ENCODE peak calls at places on chromosomes 7 and 10, in eight cellular contexts. X is NCI-H1105 treated with DMSO at 0.1 percent for 48 hours; G is colonic mucosa; K is fibroblast of gingiva; O is stimulated activated CD4-positive, alpha-beta T cell treated with anti-CD3 and anti-CD28 coated beads, Interleukin-2, amount 100 ng/mL, for 48 hours; W is A549; N is activated T-cell treated with anti-CD3 and anti-CD28 coated beads, Interleukin-2, amount 50 U/mL, for 72 hours; U is M059J. S is an unnamed sample.

GRCh38 chr7:84372155-84372621 is 177.6 kb upstream of the SEMA3A start:
- DNase-seq in X (no peak), G (no peak), K (peak), O (no peak), W (no peak), N (no peak), U (peak), S (no peak)

GRCh38 chr7:92092210-92092609 is 42.1 kb downstream of the CYP51A1 start:
- DNase-seq in X (no peak), G (no peak), K (no peak), O (no peak), W (no peak), N (no peak), U (no peak), S (no peak)

GRCh38 chr7:132858760-132859159 is 223.1 kb downstream of the CHCHD3 start:
- DNase-seq in X (no peak), G (no peak), K (no peak), O (no peak), W (no peak), N (no peak), U (no peak), S (no peak)

GRCh38 chr10:70832852-70833542 is 17.2 kb downstream of the SGPL1 start:
- DNase-seq in X (no peak), G (no peak), K (peak), O (no peak), W (no peak), N (peak), U (peak), S (no peak)

GRCh38 chr10:96380821-96381220 is 22.0 kb upstream of the OPALIN start:
- DNase-seq in X (no peak), G (no peak), K (no peak), O (no peak), W (no peak), N (no peak), U (peak), S (no peak)

GRCh38 chr7:102122026-102122425 is 164.6 kb upstream of the SH2B2 start:
- DNase-seq in X (no peak), G (no peak), K (peak), O (no peak), W (peak), N (no peak), U (peak), S (peak)

GRCh38 chr10:119525116-119525515 is 17.4 kb downstream of the RGS10 start:
- DNase-seq in X (no peak), G (no peak), K (no peak), O (no peak), W (no peak), N (no peak), U (no peak), S (no peak)

GRCh38 chr10:119348106-119348505 is 140.7 kb downstream of the GRK5 start:
- DNase-seq in X (no peak), G (no peak), K (no peak), O (no peak), W (no peak), N (no peak), U (no peak), S (no peak)

GRCh38 chr7:43362652-43363428 is 220.1 kb upstream of the STK17A start:
- DNase-seq in X (peak), G (no peak), K (peak), O (no peak), W (no peak), N (no peak), U (peak), S (no peak)

GRCh38 chr7:92360387-92360786 is 86.9 kb upstream of the GATAD1 start:
- DNase-seq in X (no peak), G (no peak), K (no peak), O (no peak), W (no peak), N (no peak), U (peak), S (no peak)

GRCh38 chr7:115274-115911 is 77.0 kb upstream of the FAM20C start:
- DNase-seq in X (no peak), G (no peak), K (peak), O (no peak), W (no peak), N (no peak), U (peak), S (no peak)

GRCh38 chr10:96585726-96586418 is 940 bp downstream of the TM9SF3 start:
- DNase-seq in X (no peak), G (peak), K (no peak), O (no peak), W (no peak), N (peak), U (peak), S (peak)

GRCh38 chr7:109044691-109045090 is 475.0 kb downstream of the DNAJB9 start:
- DNase-seq in X (no peak), G (no peak), K (no peak), O (no peak), W (no peak), N (no peak), U (no peak), S (no peak)

GRCh38 chr10:133139561-133140065 is 20.4 kb upstream of the KNDC1 start:
- DNase-seq in X (no peak), G (no peak), K (no peak), O (no peak), W (no peak), N (no peak), U (no peak), S (no peak)

GRCh38 chr7:130733866-130734524 is at the start of gene KLF14:
- DNase-seq in X (peak), G (peak), K (no peak), O (no peak), W (no peak), N (peak), U (peak), S (peak)

GRCh38 chr7:40306596-40306995 is 171.8 kb downstream of the SUGCT start:
- DNase-seq in X (no peak), G (no peak), K (peak), O (no peak), W (no peak), N (no peak), U (peak), S (no peak)

GRCh38 chr10:33134011-33134751 is 176.2 kb upstream of the ITGB1 start:
- DNase-seq in X (no peak), G (peak), K (peak), O (peak), W (peak), N (peak), U (peak), S (no peak)

GRCh38 chr7:126856691-126857291 is 395.9 kb downstream of the GRM8 start:
- DNase-seq in X (no peak), G (no peak), K (no peak), O (no peak), W (no peak), N (no peak), U (peak), S (peak)

GRCh38 chr7:142412551-142413193 is 154.8 kb upstream of the PRSS58 start:
- DNase-seq in X (peak), G (peak), K (peak), O (peak), W (peak), N (peak), U (peak), S (peak)

GRCh38 chr10:8183241-8183704 is 128.8 kb downstream of the GATA3 start:
- DNase-seq in X (no peak), G (no peak), K (no peak), O (peak), W (no peak), N (peak), U (peak), S (no peak)

GRCh38 chr10:17238445-17239275 is 10.6 kb downstream of the VIM start:
- DNase-seq in X (no peak), G (no peak), K (peak), O (no peak), W (no peak), N (no peak), U (peak), S (no peak)

GRCh38 chr10:99292159-99292558 is 37.0 kb upstream of the CNNM1 start:
- DNase-seq in X (no peak), G (no peak), K (peak), O (no peak), W (no peak), N (no peak), U (peak), S (no peak)

GRCh38 chr10:114684085-114684821 is 26.2 kb upstream of the ABLIM1 start:
- DNase-seq in X (no peak), G (peak), K (peak), O (no peak), W (peak), N (no peak), U (peak), S (no peak)